ENCODE peak calls at places on chromosomes 16 and 17, in seven cellular contexts. One of them, this sample, is unnamed.

GRCh38 chr17:8223356-8224063 is 13.1 kb upstream of the AURKB start:
- DNase-seq in activated B cell treated with CpG ODN at 0.5 μM for 24 hours: peak
- DNase-seq in stimulated activated CD4-positive, alpha-beta T cell treated with anti-CD3 and anti-CD28 coated beads, TNF-alpha, amount 100 ng/mL, for 24 hours: no peak
- DNase-seq in AG09319: no peak
- DNase-seq in AG04450: no peak
- DNase-seq in stimulated activated CD8-positive, alpha-beta memory T cell treated with anti-CD3 and anti-CD28 coated beads, Interleukin-2, amount 100 ng/mL, for 48 hours: peak
- DNase-seq in putamen: peak
- DNase-seq in this sample: peak

GRCh38 chr17:45364531-45365390 is 47.9 kb upstream of the MAP3K14 start:
- DNase-seq in AG09319: no peak
- DNase-seq in putamen: no peak
- DNase-seq in stimulated activated CD4-positive, alpha-beta T cell treated with anti-CD3 and anti-CD28 coated beads, TNF-alpha, amount 100 ng/mL, for 24 hours: no peak
- DNase-seq in stimulated activated CD8-positive, alpha-beta memory T cell treated with anti-CD3 and anti-CD28 coated beads, Interleukin-2, amount 100 ng/mL, for 48 hours: no peak
- DNase-seq in AG04450: no peak
- DNase-seq in activated B cell treated with CpG ODN at 0.5 μM for 24 hours: no peak
- DNase-seq in this sample: no peak

GRCh38 chr17:70479779-70480178 is 310.4 kb downstream of the KCNJ2 start:
- DNase-seq in AG09319: no peak
- DNase-seq in stimulated activated CD8-positive, alpha-beta memory T cell treated with anti-CD3 and anti-CD28 coated beads, Interleukin-2, amount 100 ng/mL, for 48 hours: no peak
- DNase-seq in stimulated activated CD4-positive, alpha-beta T cell treated with anti-CD3 and anti-CD28 coated beads, TNF-alpha, amount 100 ng/mL, for 24 hours: no peak
- DNase-seq in activated B cell treated with CpG ODN at 0.5 μM for 24 hours: no peak
- DNase-seq in putamen: no peak
- DNase-seq in AG04450: no peak
- DNase-seq in this sample: no peak

GRCh38 chr17:61366076-61366714 is 33.4 kb upstream of the TBX2 start:
- DNase-seq in AG09319: no peak
- DNase-seq in putamen: no peak
- DNase-seq in stimulated activated CD8-positive, alpha-beta memory T cell treated with anti-CD3 and anti-CD28 coated beads, Interleukin-2, amount 100 ng/mL, for 48 hours: no peak
- DNase-seq in stimulated activated CD4-positive, alpha-beta T cell treated with anti-CD3 and anti-CD28 coated beads, TNF-alpha, amount 100 ng/mL, for 24 hours: no peak
- DNase-seq in AG04450: no peak
- DNase-seq in activated B cell treated with CpG ODN at 0.5 μM for 24 hours: no peak
- DNase-seq in this sample: no peak

GRCh38 chr16:86213427-86214205 is 296.7 kb upstream of the FOXF1 start:
- DNase-seq in AG04450: no peak
- DNase-seq in putamen: no peak
- DNase-seq in stimulated activated CD8-positive, alpha-beta memory T cell treated with anti-CD3 and anti-CD28 coated beads, Interleukin-2, amount 100 ng/mL, for 48 hours: no peak
- DNase-seq in stimulated activated CD4-positive, alpha-beta T cell treated with anti-CD3 and anti-CD28 coated beads, TNF-alpha, amount 100 ng/mL, for 24 hours: no peak
- DNase-seq in activated B cell treated with CpG ODN at 0.5 μM for 24 hours: no peak
- DNase-seq in AG09319: no peak
- DNase-seq in this sample: no peak

GRCh38 chr17:81060416-81060815 is 25.5 kb downstream of the BAIAP2 start:
- DNase-seq in AG09319: no peak
- DNase-seq in activated B cell treated with CpG ODN at 0.5 μM for 24 hours: no peak
- DNase-seq in stimulated activated CD8-positive, alpha-beta memory T cell treated with anti-CD3 and anti-CD28 coated beads, Interleukin-2, amount 100 ng/mL, for 48 hours: no peak
- DNase-seq in putamen: no peak
- DNase-seq in stimulated activated CD4-positive, alpha-beta T cell treated with anti-CD3 and anti-CD28 coated beads, TNF-alpha, amount 100 ng/mL, for 24 hours: no peak
- DNase-seq in AG04450: no peak
- DNase-seq in this sample: no peak

GRCh38 chr17:61452301-61453290 is at the start of gene TBX4:
- DNase-seq in stimulated activated CD4-positive, alpha-beta T cell treated with anti-CD3 and anti-CD28 coated beads, TNF-alpha, amount 100 ng/mL, for 24 hours: no peak
- DNase-seq in stimulated activated CD8-positive, alpha-beta memory T cell treated with anti-CD3 and anti-CD28 coated beads, Interleukin-2, amount 100 ng/mL, for 48 hours: no peak
- DNase-seq in putamen: no peak
- DNase-seq in activated B cell treated with CpG ODN at 0.5 μM for 24 hours: no peak
- DNase-seq in AG04450: no peak
- DNase-seq in AG09319: no peak
- DNase-seq in this sample: no peak

GRCh38 chr17:27326051-27326450 is 32.1 kb downstream of the WSB1 start:
- DNase-seq in activated B cell treated with CpG ODN at 0.5 μM for 24 hours: no peak
- DNase-seq in stimulated activated CD4-positive, alpha-beta T cell treated with anti-CD3 and anti-CD28 coated beads, TNF-alpha, amount 100 ng/mL, for 24 hours: no peak
- DNase-seq in AG04450: no peak
- DNase-seq in AG09319: no peak
- DNase-seq in stimulated activated CD8-positive, alpha-beta memory T cell treated with anti-CD3 and anti-CD28 coated beads, Interleukin-2, amount 100 ng/mL, for 48 hours: no peak
- DNase-seq in putamen: no peak
- DNase-seq in this sample: no peak

GRCh38 chr17:46837521-46837920 is 13.9 kb upstream of the WNT9B start:
- DNase-seq in AG04450: no peak
- DNase-seq in putamen: no peak
- DNase-seq in AG09319: no peak
- DNase-seq in stimulated activated CD4-positive, alpha-beta T cell treated with anti-CD3 and anti-CD28 coated beads, TNF-alpha, amount 100 ng/mL, for 24 hours: no peak
- DNase-seq in activated B cell treated with CpG ODN at 0.5 μM for 24 hours: no peak
- DNase-seq in stimulated activated CD8-positive, alpha-beta memory T cell treated with anti-CD3 and anti-CD28 coated beads, Interleukin-2, amount 100 ng/mL, for 48 hours: no peak
- DNase-seq in this sample: no peak

GRCh38 chr16:69595127-69596036 is 29.6 kb downstream of the NFAT5 start:
- DNase-seq in AG09319: no peak
- DNase-seq in stimulated activated CD8-positive, alpha-beta memory T cell treated with anti-CD3 and anti-CD28 coated beads, Interleukin-2, amount 100 ng/mL, for 48 hours: no peak
- DNase-seq in activated B cell treated with CpG ODN at 0.5 μM for 24 hours: no peak
- DNase-seq in stimulated activated CD4-positive, alpha-beta T cell treated with anti-CD3 and anti-CD28 coated beads, TNF-alpha, amount 100 ng/mL, for 24 hours: no peak
- DNase-seq in putamen: no peak
- DNase-seq in AG04450: no peak
- DNase-seq in this sample: no peak

GRCh38 chr17:44155488-44155887 is 13.8 kb downstream of the HROB start:
- DNase-seq in activated B cell treated with CpG ODN at 0.5 μM for 24 hours: no peak
- DNase-seq in AG09319: no peak
- DNase-seq in AG04450: no peak
- DNase-seq in putamen: no peak
- DNase-seq in stimulated activated CD8-positive, alpha-beta memory T cell treated with anti-CD3 and anti-CD28 coated beads, Interleukin-2, amount 100 ng/mL, for 48 hours: no peak
- DNase-seq in stimulated activated CD4-positive, alpha-beta T cell treated with anti-CD3 and anti-CD28 coated beads, TNF-alpha, amount 100 ng/mL, for 24 hours: no peak
- DNase-seq in this sample: no peak

GRCh38 chr17:82957961-82958491 is 118.2 kb upstream of the ZNF750 start:
- DNase-seq in AG09319: no peak
- DNase-seq in stimulated activated CD8-positive, alpha-beta memory T cell treated with anti-CD3 and anti-CD28 coated beads, Interleukin-2, amount 100 ng/mL, for 48 hours: no peak
- DNase-seq in stimulated activated CD4-positive, alpha-beta T cell treated with anti-CD3 and anti-CD28 coated beads, TNF-alpha, amount 100 ng/mL, for 24 hours: no peak
- DNase-seq in activated B cell treated with CpG ODN at 0.5 μM for 24 hours: no peak
- DNase-seq in AG04450: no peak
- DNase-seq in putamen: no peak
- DNase-seq in this sample: no peak

GRCh38 chr17:76683921-76684745 is 26.6 kb downstream of the MXRA7 start:
- DNase-seq in stimulated activated CD4-positive, alpha-beta T cell treated with anti-CD3 and anti-CD28 coated beads, TNF-alpha, amount 100 ng/mL, for 24 hours: no peak
- DNase-seq in AG09319: no peak
- DNase-seq in putamen: no peak
- DNase-seq in activated B cell treated with CpG ODN at 0.5 μM for 24 hours: no peak
- DNase-seq in AG04450: no peak
- DNase-seq in stimulated activated CD8-positive, alpha-beta memory T cell treated with anti-CD3 and anti-CD28 coated beads, Interleukin-2, amount 100 ng/mL, for 48 hours: no peak
- DNase-seq in this sample: no peak

GRCh38 chr17:65876985-65877384 is 314.9 kb downstream of the CEP112 start:
- DNase-seq in activated B cell treated with CpG ODN at 0.5 μM for 24 hours: no peak
- DNase-seq in putamen: no peak
- DNase-seq in AG09319: no peak
- DNase-seq in stimulated activated CD4-positive, alpha-beta T cell treated with anti-CD3 and anti-CD28 coated beads, TNF-alpha, amount 100 ng/mL, for 24 hours: no peak
- DNase-seq in stimulated activated CD8-positive, alpha-beta memory T cell treated with anti-CD3 and anti-CD28 coated beads, Interleukin-2, amount 100 ng/mL, for 48 hours: no peak
- DNase-seq in AG04450: no peak
- DNase-seq in this sample: no peak

GRCh38 chr17:17506181-17506741 is 10.1 kb upstream of the RASD1 start:
- DNase-seq in AG04450: no peak
- DNase-seq in activated B cell treated with CpG ODN at 0.5 μM for 24 hours: no peak
- DNase-seq in stimulated activated CD8-positive, alpha-beta memory T cell treated with anti-CD3 and anti-CD28 coated beads, Interleukin-2, amount 100 ng/mL, for 48 hours: no peak
- DNase-seq in putamen: no peak
- DNase-seq in AG09319: no peak
- DNase-seq in stimulated activated CD4-positive, alpha-beta T cell treated with anti-CD3 and anti-CD28 coated beads, TNF-alpha, amount 100 ng/mL, for 24 hours: no peak
- DNase-seq in this sample: peak

GRCh38 chr16:58515125-58515870 is at the start of gene SETD6:
- DNase-seq in activated B cell treated with CpG ODN at 0.5 μM for 24 hours: peak
- DNase-seq in stimulated activated CD4-positive, alpha-beta T cell treated with anti-CD3 and anti-CD28 coated beads, TNF-alpha, amount 100 ng/mL, for 24 hours: peak
- DNase-seq in putamen: peak
- DNase-seq in stimulated activated CD8-positive, alpha-beta memory T cell treated with anti-CD3 and anti-CD28 coated beads, Interleukin-2, amount 100 ng/mL, for 48 hours: peak
- DNase-seq in AG09319: peak
- DNase-seq in AG04450: peak
- DNase-seq in this sample: peak

GRCh38 chr17:70295732-70296131 is 126.4 kb downstream of the KCNJ2 start:
- DNase-seq in AG09319: no peak
- DNase-seq in putamen: no peak
- DNase-seq in AG04450: no peak
- DNase-seq in stimulated activated CD4-positive, alpha-beta T cell treated with anti-CD3 and anti-CD28 coated beads, TNF-alpha, amount 100 ng/mL, for 24 hours: no peak
- DNase-seq in activated B cell treated with CpG ODN at 0.5 μM for 24 hours: no peak
- DNase-seq in stimulated activated CD8-positive, alpha-beta memory T cell treated with anti-CD3 and anti-CD28 coated beads, Interleukin-2, amount 100 ng/mL, for 48 hours: no peak
- DNase-seq in this sample: no peak

GRCh38 chr17:82840431-82840831 is 609 bp upstream of the ZNF750 start:
- DNase-seq in AG09319: no peak
- DNase-seq in stimulated activated CD8-positive, alpha-beta memory T cell treated with anti-CD3 and anti-CD28 coated beads, Interleukin-2, amount 100 ng/mL, for 48 hours: no peak
- DNase-seq in stimulated activated CD4-positive, alpha-beta T cell treated with anti-CD3 and anti-CD28 coated beads, TNF-alpha, amount 100 ng/mL, for 24 hours: no peak
- DNase-seq in AG04450: no peak
- DNase-seq in putamen: no peak
- DNase-seq in activated B cell treated with CpG ODN at 0.5 μM for 24 hours: no peak
- DNase-seq in this sample: no peak

GRCh38 chr16:11354733-11355574 is 9.7 kb downstream of the RMI2 start:
- DNase-seq in stimulated activated CD8-positive, alpha-beta memory T cell treated with anti-CD3 and anti-CD28 coated beads, Interleukin-2, amount 100 ng/mL, for 48 hours: peak
- DNase-seq in activated B cell treated with CpG ODN at 0.5 μM for 24 hours: peak
- DNase-seq in stimulated activated CD4-positive, alpha-beta T cell treated with anti-CD3 and anti-CD28 coated beads, TNF-alpha, amount 100 ng/mL, for 24 hours: peak
- DNase-seq in putamen: no peak
- DNase-seq in AG09319: no peak
- DNase-seq in AG04450: peak
- DNase-seq in this sample: no peak

GRCh38 chr17:49822829-49823228 is 25.0 kb downstream of the TAC4 start:
- DNase-seq in stimulated activated CD4-positive, alpha-beta T cell treated with anti-CD3 and anti-CD28 coated beads, TNF-alpha, amount 100 ng/mL, for 24 hours: no peak
- DNase-seq in AG09319: peak
- DNase-seq in stimulated activated CD8-positive, alpha-beta memory T cell treated with anti-CD3 and anti-CD28 coated beads, Interleukin-2, amount 100 ng/mL, for 48 hours: no peak
- DNase-seq in putamen: no peak
- DNase-seq in AG04450: peak
- DNase-seq in activated B cell treated with CpG ODN at 0.5 μM for 24 hours: no peak
- DNase-seq in this sample: peak

GRCh38 chr16:48158296-48158695 is 2.5 kb upstream of the ABCC12 start:
- DNase-seq in activated B cell treated with CpG ODN at 0.5 μM for 24 hours: no peak
- DNase-seq in putamen: no peak
- DNase-seq in AG04450: peak
- DNase-seq in stimulated activated CD4-positive, alpha-beta T cell treated with anti-CD3 and anti-CD28 coated beads, TNF-alpha, amount 100 ng/mL, for 24 hours: peak
- DNase-seq in stimulated activated CD8-positive, alpha-beta memory T cell treated with anti-CD3 and anti-CD28 coated beads, Interleukin-2, amount 100 ng/mL, for 48 hours: peak
- DNase-seq in AG09319: no peak
- DNase-seq in this sample: no peak

GRCh38 chr17:76736349-76737081 is 616 bp downstream of the SRSF2 start:
- DNase-seq in AG09319: peak
- DNase-seq in putamen: peak
- DNase-seq in AG04450: no peak
- DNase-seq in activated B cell treated with CpG ODN at 0.5 μM for 24 hours: peak
- DNase-seq in stimulated activated CD4-positive, alpha-beta T cell treated with anti-CD3 and anti-CD28 coated beads, TNF-alpha, amount 100 ng/mL, for 24 hours: peak
- DNase-seq in stimulated activated CD8-positive, alpha-beta memory T cell treated with anti-CD3 and anti-CD28 coated beads, Interleukin-2, amount 100 ng/mL, for 48 hours: no peak
- DNase-seq in this sample: peak

GRCh38 chr16:79810449-79811189 is 210.1 kb upstream of the MAF start:
- DNase-seq in stimulated activated CD8-positive, alpha-beta memory T cell treated with anti-CD3 and anti-CD28 coated beads, Interleukin-2, amount 100 ng/mL, for 48 hours: no peak
- DNase-seq in AG09319: no peak
- DNase-seq in activated B cell treated with CpG ODN at 0.5 μM for 24 hours: no peak
- DNase-seq in putamen: no peak
- DNase-seq in AG04450: no peak
- DNase-seq in stimulated activated CD4-positive, alpha-beta T cell treated with anti-CD3 and anti-CD28 coated beads, TNF-alpha, amount 100 ng/mL, for 24 hours: no peak
- DNase-seq in this sample: no peak

GRCh38 chr16:19213885-19214284 is 45.8 kb downstream of the SYT17 start:
- DNase-seq in AG04450: no peak
- DNase-seq in AG09319: no peak
- DNase-seq in stimulated activated CD8-positive, alpha-beta memory T cell treated with anti-CD3 and anti-CD28 coated beads, Interleukin-2, amount 100 ng/mL, for 48 hours: no peak
- DNase-seq in stimulated activated CD4-positive, alpha-beta T cell treated with anti-CD3 and anti-CD28 coated beads, TNF-alpha, amount 100 ng/mL, for 24 hours: no peak
- DNase-seq in putamen: no peak
- DNase-seq in activated B cell treated with CpG ODN at 0.5 μM for 24 hours: no peak
- DNase-seq in this sample: no peak

GRCh38 chr17:71438631-71439146 is 682.1 kb upstream of the SOX9 start:
- DNase-seq in AG04450: peak
- DNase-seq in activated B cell treated with CpG ODN at 0.5 μM for 24 hours: no peak
- DNase-seq in stimulated activated CD8-positive, alpha-beta memory T cell treated with anti-CD3 and anti-CD28 coated beads, Interleukin-2, amount 100 ng/mL, for 48 hours: no peak
- DNase-seq in putamen: peak
- DNase-seq in AG09319: peak
- DNase-seq in stimulated activated CD4-positive, alpha-beta T cell treated with anti-CD3 and anti-CD28 coated beads, TNF-alpha, amount 100 ng/mL, for 24 hours: no peak
- DNase-seq in this sample: no peak

GRCh38 chr17:12664894-12665262 is 812 bp upstream of the MYOCD start:
- DNase-seq in stimulated activated CD8-positive, alpha-beta memory T cell treated with anti-CD3 and anti-CD28 coated beads, Interleukin-2, amount 100 ng/mL, for 48 hours: no peak
- DNase-seq in activated B cell treated with CpG ODN at 0.5 μM for 24 hours: no peak
- DNase-seq in AG09319: no peak
- DNase-seq in stimulated activated CD4-positive, alpha-beta T cell treated with anti-CD3 and anti-CD28 coated beads, TNF-alpha, amount 100 ng/mL, for 24 hours: no peak
- DNase-seq in putamen: no peak
- DNase-seq in AG04450: no peak
- DNase-seq in this sample: no peak

GRCh38 chr16:47787695-47788094 is 326.6 kb downstream of the PHKB start:
- DNase-seq in activated B cell treated with CpG ODN at 0.5 μM for 24 hours: no peak
- DNase-seq in putamen: no peak
- DNase-seq in stimulated activated CD8-positive, alpha-beta memory T cell treated with anti-CD3 and anti-CD28 coated beads, Interleukin-2, amount 100 ng/mL, for 48 hours: no peak
- DNase-seq in AG09319: no peak
- DNase-seq in stimulated activated CD4-positive, alpha-beta T cell treated with anti-CD3 and anti-CD28 coated beads, TNF-alpha, amount 100 ng/mL, for 24 hours: no peak
- DNase-seq in AG04450: no peak
- DNase-seq in this sample: no peak

GRCh38 chr17:48181653-48182052 is 74.1 kb downstream of the SNX11 start:
- DNase-seq in activated B cell treated with CpG ODN at 0.5 μM for 24 hours: no peak
- DNase-seq in putamen: no peak
- DNase-seq in AG09319: no peak
- DNase-seq in AG04450: no peak
- DNase-seq in stimulated activated CD8-positive, alpha-beta memory T cell treated with anti-CD3 and anti-CD28 coated beads, Interleukin-2, amount 100 ng/mL, for 48 hours: no peak
- DNase-seq in stimulated activated CD4-positive, alpha-beta T cell treated with anti-CD3 and anti-CD28 coated beads, TNF-alpha, amount 100 ng/mL, for 24 hours: no peak
- DNase-seq in this sample: no peak

GRCh38 chr17:48483004-48483403 is 47.8 kb downstream of the HOXB1 start:
- DNase-seq in stimulated activated CD4-positive, alpha-beta T cell treated with anti-CD3 and anti-CD28 coated beads, TNF-alpha, amount 100 ng/mL, for 24 hours: no peak
- DNase-seq in activated B cell treated with CpG ODN at 0.5 μM for 24 hours: no peak
- DNase-seq in AG04450: no peak
- DNase-seq in stimulated activated CD8-positive, alpha-beta memory T cell treated with anti-CD3 and anti-CD28 coated beads, Interleukin-2, amount 100 ng/mL, for 48 hours: no peak
- DNase-seq in putamen: no peak
- DNase-seq in AG09319: no peak
- DNase-seq in this sample: no peak

GRCh38 chr17:74262601-74263000 is 11.4 kb upstream of the DNAI2 start:
- DNase-seq in stimulated activated CD8-positive, alpha-beta memory T cell treated with anti-CD3 and anti-CD28 coated beads, Interleukin-2, amount 100 ng/mL, for 48 hours: no peak
- DNase-seq in putamen: no peak
- DNase-seq in AG09319: no peak
- DNase-seq in AG04450: no peak
- DNase-seq in stimulated activated CD4-positive, alpha-beta T cell treated with anti-CD3 and anti-CD28 coated beads, TNF-alpha, amount 100 ng/mL, for 24 hours: no peak
- DNase-seq in activated B cell treated with CpG ODN at 0.5 μM for 24 hours: no peak
- DNase-seq in this sample: no peak

GRCh38 chr16:53991181-53992056 is 287.5 kb downstream of the FTO start:
- DNase-seq in AG04450: peak
- DNase-seq in stimulated activated CD8-positive, alpha-beta memory T cell treated with anti-CD3 and anti-CD28 coated beads, Interleukin-2, amount 100 ng/mL, for 48 hours: no peak
- DNase-seq in AG09319: no peak
- DNase-seq in putamen: no peak
- DNase-seq in stimulated activated CD4-positive, alpha-beta T cell treated with anti-CD3 and anti-CD28 coated beads, TNF-alpha, amount 100 ng/mL, for 24 hours: no peak
- DNase-seq in activated B cell treated with CpG ODN at 0.5 μM for 24 hours: no peak
- DNase-seq in this sample: no peak

GRCh38 chr17:7852919-7853692 is 1.8 kb upstream of the TMEM88 start:
- DNase-seq in putamen: no peak
- DNase-seq in AG04450: no peak
- DNase-seq in stimulated activated CD4-positive, alpha-beta T cell treated with anti-CD3 and anti-CD28 coated beads, TNF-alpha, amount 100 ng/mL, for 24 hours: no peak
- DNase-seq in AG09319: no peak
- DNase-seq in activated B cell treated with CpG ODN at 0.5 μM for 24 hours: no peak
- DNase-seq in stimulated activated CD8-positive, alpha-beta memory T cell treated with anti-CD3 and anti-CD28 coated beads, Interleukin-2, amount 100 ng/mL, for 48 hours: no peak
- DNase-seq in this sample: peak

GRCh38 chr17:67902531-67903231 is 77.4 kb downstream of the BPTF start:
- DNase-seq in stimulated activated CD8-positive, alpha-beta memory T cell treated with anti-CD3 and anti-CD28 coated beads, Interleukin-2, amount 100 ng/mL, for 48 hours: no peak
- DNase-seq in AG09319: no peak
- DNase-seq in stimulated activated CD4-positive, alpha-beta T cell treated with anti-CD3 and anti-CD28 coated beads, TNF-alpha, amount 100 ng/mL, for 24 hours: no peak
- DNase-seq in activated B cell treated with CpG ODN at 0.5 μM for 24 hours: no peak
- DNase-seq in putamen: peak
- DNase-seq in AG04450: no peak
- DNase-seq in this sample: no peak

GRCh38 chr16:29011112-29011511 is 26.3 kb downstream of the LAT start:
- DNase-seq in stimulated activated CD8-positive, alpha-beta memory T cell treated with anti-CD3 and anti-CD28 coated beads, Interleukin-2, amount 100 ng/mL, for 48 hours: no peak
- DNase-seq in stimulated activated CD4-positive, alpha-beta T cell treated with anti-CD3 and anti-CD28 coated beads, TNF-alpha, amount 100 ng/mL, for 24 hours: no peak
- DNase-seq in AG04450: no peak
- DNase-seq in activated B cell treated with CpG ODN at 0.5 μM for 24 hours: no peak
- DNase-seq in AG09319: no peak
- DNase-seq in putamen: no peak
- DNase-seq in this sample: no peak

This sample was measured in left cardiac atrium.